ENCODE peak calls at places on chromosomes 7 and 10, in four cellular contexts. One of them, this sample, is unnamed.

GRCh38 chr10:121025731-121026130 is 174.6 kb downstream of the WDR11 start:
- DNase-seq in esophagus muscularis mucosa: no peak
- DNase-seq in tibial nerve: no peak
- DNase-seq in IMR-90: no peak
- DNase-seq in this sample: no peak

GRCh38 chr7:94375713-94376112 is 19.0 kb upstream of the COL1A2 start:
- DNase-seq in esophagus muscularis mucosa: no peak
- DNase-seq in tibial nerve: no peak
- DNase-seq in IMR-90: peak; percentile 98
- DNase-seq in this sample: no peak

GRCh38 chr7:129553861-129554530 is 51.7 kb downstream of the SMKR1 start:
- DNase-seq in esophagus muscularis mucosa: no peak
- DNase-seq in tibial nerve: no peak
- DNase-seq in IMR-90: peak; percentile 64
- DNase-seq in this sample: no peak

GRCh38 chr7:131087756-131088658 is 239.7 kb upstream of the MKLN1 start:
- DNase-seq in esophagus muscularis mucosa: no peak
- DNase-seq in tibial nerve: no peak
- DNase-seq in IMR-90: no peak
- DNase-seq in this sample: no peak

GRCh38 chr10:116281780-116282179 is 8.8 kb upstream of the GFRA1 start:
- DNase-seq in esophagus muscularis mucosa: peak; percentile 77
- DNase-seq in tibial nerve: no peak
- DNase-seq in IMR-90: no peak
- DNase-seq in this sample: no peak

GRCh38 chr10:85602713-85603112 is 763.9 kb downstream of the GRID1 start:
- DNase-seq in esophagus muscularis mucosa: peak; percentile 53
- DNase-seq in tibial nerve: no peak
- DNase-seq in IMR-90: no peak
- DNase-seq in this sample: no peak

GRCh38 chr7:123795917-123796316 is 47.1 kb upstream of the WASL start:
- DNase-seq in esophagus muscularis mucosa: no peak
- DNase-seq in tibial nerve: no peak
- DNase-seq in IMR-90: no peak
- DNase-seq in this sample: no peak

GRCh38 chr10:58028597-58029366 is 238.9 kb downstream of the IPMK start:
- DNase-seq in esophagus muscularis mucosa: no peak
- DNase-seq in tibial nerve: no peak
- DNase-seq in IMR-90: peak; percentile 89
- DNase-seq in this sample: no peak

DNA sequence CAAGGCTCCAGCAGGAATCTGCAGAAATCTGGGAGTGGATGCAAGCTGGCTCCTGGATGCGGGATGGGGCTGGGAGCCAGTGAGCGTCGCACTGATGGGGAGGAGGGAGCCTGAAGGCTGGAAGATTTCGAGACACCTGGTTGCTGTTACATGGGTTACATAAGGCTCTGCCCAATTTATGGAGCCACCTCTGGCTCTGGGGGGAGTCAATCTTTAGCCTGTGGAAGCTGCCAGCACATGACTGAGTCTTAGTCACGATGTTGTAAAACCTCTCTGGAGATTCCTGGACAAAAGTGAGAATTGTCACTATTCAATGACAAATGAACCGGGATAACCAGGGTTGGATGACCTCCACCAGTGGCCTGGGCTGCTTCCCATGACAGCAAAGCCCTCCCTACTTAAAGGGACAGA is 51.1 kb upstream of the ADRB1 start:
- DNase-seq in esophagus muscularis mucosa: no peak
- DNase-seq in tibial nerve: no peak
- DNase-seq in IMR-90: no peak
- DNase-seq in this sample: no peak
- TF ChIP-seq CTCF in esophagus muscularis mucosa: no peak
- TF ChIP-seq CTCF in tibial nerve: no peak
- TF ChIP-seq CTCF in IMR-90: no peak
- TF ChIP-seq CTCF in this sample: no peak

GRCh38 chr10:3914702-3915101 is 129.7 kb upstream of the KLF6 start:
- DNase-seq in esophagus muscularis mucosa: no peak
- DNase-seq in tibial nerve: no peak
- DNase-seq in IMR-90: no peak
- DNase-seq in this sample: no peak
- TF ChIP-seq POLR2A in esophagus muscularis mucosa: no peak
- TF ChIP-seq POLR2A in tibial nerve: no peak
- TF ChIP-seq POLR2A in IMR-90: no peak
- TF ChIP-seq POLR2A in this sample: no peak

GRCh38 chr7:73701357-73701995 is 18.0 kb downstream of the STX1A start:
- DNase-seq in esophagus muscularis mucosa: no peak
- DNase-seq in tibial nerve: no peak
- DNase-seq in IMR-90: peak; percentile 33
- DNase-seq in this sample: no peak
- TF ChIP-seq CTCF in esophagus muscularis mucosa: peak; percentile 29
- TF ChIP-seq CTCF in tibial nerve: no peak
- TF ChIP-seq CTCF in IMR-90: peak; percentile 53
- TF ChIP-seq CTCF in this sample: no peak

DNA sequence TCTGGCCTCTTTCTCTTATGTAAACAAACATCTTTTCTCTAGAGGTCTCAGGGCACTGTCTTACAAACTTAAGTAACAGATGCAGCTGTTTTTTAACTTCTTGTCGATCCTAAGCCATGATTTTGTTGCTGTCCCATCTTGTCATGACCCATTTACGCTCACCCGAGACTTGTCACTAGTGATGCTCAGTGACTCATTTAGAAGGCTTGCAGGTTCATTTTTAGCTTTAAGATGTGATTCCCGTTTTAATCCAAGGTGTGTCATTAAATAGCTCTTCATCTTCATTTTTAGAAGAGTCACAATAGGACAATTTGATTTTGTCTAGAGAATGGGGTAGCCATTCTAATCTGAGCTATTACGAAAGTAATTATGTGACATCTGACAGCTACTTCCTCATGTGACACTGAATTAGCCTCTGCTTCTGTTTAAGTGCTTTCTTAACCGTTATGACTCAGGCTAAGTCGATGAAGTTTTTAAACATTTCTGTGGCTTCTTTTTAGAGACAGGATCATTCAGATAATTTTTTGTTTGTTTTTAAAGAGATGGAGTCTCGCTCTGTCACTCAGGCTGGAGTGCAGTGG is 42.7 kb downstream of the SPDYE5 start:
- DNase-seq in esophagus muscularis mucosa: no peak
- DNase-seq in tibial nerve: no peak
- DNase-seq in IMR-90: peak; percentile 85
- DNase-seq in this sample: no peak
- TF ChIP-seq POLR2A in esophagus muscularis mucosa: no peak
- TF ChIP-seq POLR2A in tibial nerve: no peak
- TF ChIP-seq POLR2A in IMR-90: no peak
- TF ChIP-seq POLR2A in this sample: no peak

GRCh38 chr10:101351477-101351876 is 2.5 kb upstream of the BTRC start:
- DNase-seq in esophagus muscularis mucosa: no peak
- DNase-seq in tibial nerve: no peak
- DNase-seq in IMR-90: no peak
- DNase-seq in this sample: no peak

GRCh38 chr10:101354584-101355070 is 662 bp downstream of the BTRC start:
- DNase-seq in esophagus muscularis mucosa: no peak
- DNase-seq in tibial nerve: no peak
- DNase-seq in IMR-90: no peak
- DNase-seq in this sample: no peak

GRCh38 chr10:101356132-101356531 is 2.2 kb downstream of the BTRC start:
- DNase-seq in esophagus muscularis mucosa: no peak
- DNase-seq in tibial nerve: no peak
- DNase-seq in IMR-90: no peak
- DNase-seq in this sample: no peak

GRCh38 chr10:101355307-101355706 is 1.3 kb downstream of the BTRC start:
- DNase-seq in esophagus muscularis mucosa: no peak
- DNase-seq in tibial nerve: no peak
- DNase-seq in IMR-90: no peak
- DNase-seq in this sample: no peak

DNA sequence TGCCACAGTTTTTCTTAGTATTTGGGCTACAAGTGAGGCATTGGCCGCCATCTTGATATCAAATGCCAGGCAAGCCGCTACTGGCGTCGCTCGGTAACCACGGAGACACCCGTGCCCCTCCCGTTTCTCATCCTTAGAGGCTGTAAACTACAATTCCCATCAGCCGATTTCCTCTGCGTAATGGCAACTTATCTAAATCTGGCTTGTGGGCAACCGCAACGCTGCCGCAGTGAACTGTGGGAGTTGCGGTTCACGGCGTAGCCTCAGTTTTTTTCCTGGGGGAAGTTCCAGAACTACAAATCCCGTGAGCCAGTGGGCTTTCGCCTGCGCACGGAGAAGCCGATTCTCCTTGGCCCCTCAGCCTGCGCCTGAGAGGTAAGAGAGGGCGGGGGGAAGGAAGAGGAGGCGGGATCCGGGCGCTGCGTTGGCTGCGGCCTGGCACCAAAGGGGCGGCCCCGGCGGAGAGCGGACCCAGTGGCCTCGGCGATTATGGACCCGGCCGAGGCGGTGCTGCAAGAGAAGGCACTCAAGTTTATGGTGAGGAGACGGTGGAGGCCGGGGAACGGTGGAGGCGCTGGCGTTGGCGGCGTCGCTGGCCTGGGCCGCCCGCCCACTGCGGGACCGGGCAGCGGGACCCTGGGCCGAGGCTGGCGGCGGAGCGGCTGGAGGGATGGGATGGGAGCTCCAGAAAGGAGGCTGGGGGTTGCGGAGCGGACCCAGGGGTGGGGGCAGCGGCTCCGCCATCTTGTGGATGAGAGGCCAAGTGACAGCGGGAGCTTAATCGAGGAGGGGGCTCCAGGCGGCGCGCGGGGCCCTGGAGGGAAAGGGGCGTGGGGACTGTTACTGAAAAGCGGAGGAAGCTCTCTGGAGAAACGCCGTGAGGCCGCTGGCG is at the start of gene BTRC:
- DNase-seq in esophagus muscularis mucosa: peak; percentile 99
- DNase-seq in tibial nerve: peak; percentile 83
- DNase-seq in IMR-90: peak; percentile 99
- DNase-seq in this sample: peak; percentile 97
- TF ChIP-seq CTCF in esophagus muscularis mucosa: no peak
- TF ChIP-seq CTCF in tibial nerve: peak; percentile 6
- TF ChIP-seq CTCF in IMR-90: no peak
- TF ChIP-seq CTCF in this sample: no peak

DNA sequence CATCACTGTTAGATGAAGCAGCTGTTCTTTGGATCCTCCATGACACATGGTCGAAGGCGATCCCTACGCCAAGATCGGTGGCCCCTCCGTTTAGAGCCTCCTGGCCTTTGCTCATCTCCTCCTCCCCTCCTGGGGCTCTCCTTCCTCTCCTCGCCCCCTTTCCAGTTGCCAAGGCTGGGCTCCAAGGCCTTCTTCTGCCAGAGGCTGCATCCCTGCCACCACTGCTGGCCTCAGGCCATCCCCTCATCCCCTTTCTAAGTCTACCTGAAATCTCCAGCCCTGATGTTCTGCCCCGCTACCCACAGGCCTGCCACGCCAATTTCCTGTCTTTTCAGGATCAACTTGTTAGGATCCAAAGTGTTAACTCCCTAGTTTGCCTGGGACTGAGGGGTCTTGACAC is 265.1 kb upstream of the ZMIZ1 start:
- DNase-seq in esophagus muscularis mucosa: no peak
- DNase-seq in tibial nerve: no peak
- DNase-seq in IMR-90: no peak
- DNase-seq in this sample: no peak
- TF ChIP-seq POLR2A in esophagus muscularis mucosa: no peak
- TF ChIP-seq POLR2A in tibial nerve: no peak
- TF ChIP-seq POLR2A in IMR-90: no peak
- TF ChIP-seq POLR2A in this sample: no peak

GRCh38 chr10:49377256-49377655 is 18.6 kb downstream of the DRGX start:
- DNase-seq in esophagus muscularis mucosa: no peak
- DNase-seq in tibial nerve: no peak
- DNase-seq in IMR-90: no peak
- DNase-seq in this sample: no peak

GRCh38 chr10:49382226-49382625 is 13.7 kb downstream of the DRGX start:
- DNase-seq in esophagus muscularis mucosa: no peak
- DNase-seq in tibial nerve: no peak
- DNase-seq in IMR-90: no peak
- DNase-seq in this sample: no peak

GRCh38 chr10:49382826-49383225 is 13.1 kb downstream of the DRGX start:
- DNase-seq in esophagus muscularis mucosa: no peak
- DNase-seq in tibial nerve: no peak
- DNase-seq in IMR-90: no peak
- DNase-seq in this sample: no peak

GRCh38 chr10:49381111-49381900 is 14.6 kb downstream of the DRGX start:
- DNase-seq in esophagus muscularis mucosa: no peak
- DNase-seq in tibial nerve: no peak
- DNase-seq in IMR-90: no peak
- DNase-seq in this sample: no peak

GRCh38 chr10:49379596-49380410 is 16.1 kb downstream of the DRGX start:
- DNase-seq in esophagus muscularis mucosa: no peak
- DNase-seq in tibial nerve: no peak
- DNase-seq in IMR-90: no peak
- DNase-seq in this sample: no peak
- TF ChIP-seq CTCF in esophagus muscularis mucosa: no peak
- TF ChIP-seq CTCF in tibial nerve: no peak
- TF ChIP-seq CTCF in IMR-90: peak; percentile 12
- TF ChIP-seq CTCF in this sample: no peak

GRCh38 chr7:50304911-50305621 is 550 bp downstream of the IKZF1 start:
- DNase-seq in esophagus muscularis mucosa: no peak
- DNase-seq in tibial nerve: no peak
- DNase-seq in IMR-90: no peak
- DNase-seq in this sample: no peak
- TF ChIP-seq POLR2A in esophagus muscularis mucosa: no peak
- TF ChIP-seq POLR2A in tibial nerve: no peak
- TF ChIP-seq POLR2A in IMR-90: no peak
- TF ChIP-seq POLR2A in this sample: no peak

DNA sequence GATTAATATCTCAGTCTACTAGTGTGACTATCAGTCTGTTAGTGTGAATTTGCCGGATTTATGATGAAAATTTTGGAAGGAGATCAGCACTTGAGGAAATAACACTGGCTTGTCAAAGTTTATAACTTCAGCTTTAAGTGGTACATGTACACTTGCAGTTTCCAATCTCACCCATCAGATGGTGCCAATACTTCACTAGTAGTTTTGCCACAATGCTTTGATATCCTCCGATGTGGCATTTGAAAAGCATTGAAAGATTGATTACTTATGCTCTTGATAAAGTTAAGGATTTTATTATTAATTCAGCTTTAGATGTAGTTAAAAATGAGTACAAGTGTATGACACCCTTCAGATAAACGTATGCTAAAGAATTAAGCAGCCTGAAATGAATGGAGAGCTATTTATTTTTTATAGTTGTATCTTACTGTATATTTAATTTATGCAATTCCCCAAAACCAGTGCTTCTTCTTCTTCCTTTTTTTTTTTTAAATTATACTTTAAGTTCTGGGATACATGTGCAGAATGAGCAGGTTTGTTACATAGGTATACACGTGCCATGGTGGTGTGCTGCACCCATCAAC is 98.2 kb downstream of the ANLN start:
- DNase-seq in esophagus muscularis mucosa: no peak
- DNase-seq in tibial nerve: no peak
- DNase-seq in IMR-90: peak; percentile 68
- DNase-seq in this sample: no peak
- TF ChIP-seq CTCF in esophagus muscularis mucosa: peak; percentile 65
- TF ChIP-seq CTCF in tibial nerve: peak; percentile 83
- TF ChIP-seq CTCF in IMR-90: peak; percentile 88
- TF ChIP-seq CTCF in this sample: no peak